ENCODE peak calls at places on chromosomes 6 and 20, in eight cellular contexts. X, J, M, C, T, R, B and L are unnamed samples.

GRCh38 chr20:46583411-46584214 is 33.2 kb upstream of the OCSTAMP start:
- DNase-seq in X (no peak), J (no peak), M (no peak), C (no peak), T (no peak), R (no peak), B (no peak), L (no peak)

GRCh38 chr6:51494342-51494741 is 593.1 kb downstream of the PKHD1 start:
- DNase-seq in X (no peak), J (no peak), M (no peak), C (no peak), T (no peak), R (no peak), B (no peak), L (no peak)

GRCh38 chr6:147283460-147283859 is 79.2 kb downstream of the STXBP5 start:
- DNase-seq in X (peak; percentile 36), J (no peak), M (peak; percentile 36), C (peak; percentile 73), T (no peak), R (no peak), B (no peak), L (peak; percentile 8)

GRCh38 chr20:32652739-32653526 is 20.8 kb downstream of the C20orf203 start:
- DNase-seq in X (peak; percentile 58), J (peak; percentile 42), M (peak; percentile 84), C (peak; percentile 74), T (peak; percentile 76), R (peak; percentile 91), B (peak; percentile 87), L (peak; percentile 27)

GRCh38 chr6:159761873-159762680 is at the start of gene ACAT2:
- DNase-seq in X (peak; percentile 94), J (peak; percentile 84), M (peak; percentile 94), C (peak; percentile 91), T (peak; percentile 92), R (peak; percentile 97), B (peak; percentile 98), L (peak; percentile 61)

GRCh38 chr6:100230976-100231316 is 233.8 kb downstream of the SIM1 start:
- DNase-seq in X (peak; percentile 63), J (no peak), M (peak; percentile 72), C (peak; percentile 40), T (peak; percentile 2), R (no peak), B (no peak), L (no peak)

GRCh38 chr6:108902389-108902792 is 54.2 kb downstream of the ARMC2 start:
- DNase-seq in X (peak; percentile 52), J (no peak), M (peak; percentile 56), C (peak; percentile 16), T (no peak), R (no peak), B (no peak), L (no peak)

GRCh38 chr6:104689551-104690205 is 170.0 kb downstream of the HACE1 start:
- DNase-seq in X (peak; percentile 49), J (no peak), M (peak; percentile 38), C (peak; percentile 55), T (no peak), R (no peak), B (no peak), L (no peak)

DNA sequence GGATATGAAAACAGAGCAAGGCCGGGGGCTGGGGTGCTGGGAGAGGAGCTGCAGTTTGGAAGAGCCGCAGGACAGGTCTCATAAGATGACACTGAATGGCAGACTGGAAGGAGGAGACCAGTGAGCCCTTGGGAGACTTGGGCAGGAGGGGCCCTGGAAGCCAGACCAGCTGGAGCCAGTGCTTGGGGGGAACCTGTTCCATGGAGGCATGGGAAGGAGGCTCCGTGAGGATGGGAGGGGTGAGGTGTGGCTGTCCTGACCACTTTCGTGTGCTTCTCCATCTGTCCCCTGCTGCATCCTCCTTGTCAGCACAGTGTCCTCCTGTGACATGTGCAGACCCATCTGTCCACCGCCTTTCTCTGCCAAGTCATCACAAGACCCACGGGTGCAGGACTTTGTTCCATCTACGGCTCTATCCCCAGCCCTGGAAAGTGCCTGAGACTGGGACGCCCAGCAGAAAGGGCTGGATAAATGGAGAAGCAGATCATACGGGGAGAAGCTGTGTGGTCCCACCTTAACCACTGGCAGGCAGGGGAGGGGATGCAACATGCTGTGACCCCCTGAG is 84.8 kb upstream of the MPC1 start:
- DNase-seq in X (no peak), J (no peak), M (no peak), C (no peak), T (no peak), R (no peak), B (no peak), L (no peak)
- H3K4me3 ChIP-seq in X (no peak overlapping the region), J (no peak overlapping the region), M (no peak overlapping the region), C (no peak overlapping the region), T (no peak overlapping the region), R (no peak overlapping the region), B (no peak overlapping the region), L (no peak overlapping the region)

DNA sequence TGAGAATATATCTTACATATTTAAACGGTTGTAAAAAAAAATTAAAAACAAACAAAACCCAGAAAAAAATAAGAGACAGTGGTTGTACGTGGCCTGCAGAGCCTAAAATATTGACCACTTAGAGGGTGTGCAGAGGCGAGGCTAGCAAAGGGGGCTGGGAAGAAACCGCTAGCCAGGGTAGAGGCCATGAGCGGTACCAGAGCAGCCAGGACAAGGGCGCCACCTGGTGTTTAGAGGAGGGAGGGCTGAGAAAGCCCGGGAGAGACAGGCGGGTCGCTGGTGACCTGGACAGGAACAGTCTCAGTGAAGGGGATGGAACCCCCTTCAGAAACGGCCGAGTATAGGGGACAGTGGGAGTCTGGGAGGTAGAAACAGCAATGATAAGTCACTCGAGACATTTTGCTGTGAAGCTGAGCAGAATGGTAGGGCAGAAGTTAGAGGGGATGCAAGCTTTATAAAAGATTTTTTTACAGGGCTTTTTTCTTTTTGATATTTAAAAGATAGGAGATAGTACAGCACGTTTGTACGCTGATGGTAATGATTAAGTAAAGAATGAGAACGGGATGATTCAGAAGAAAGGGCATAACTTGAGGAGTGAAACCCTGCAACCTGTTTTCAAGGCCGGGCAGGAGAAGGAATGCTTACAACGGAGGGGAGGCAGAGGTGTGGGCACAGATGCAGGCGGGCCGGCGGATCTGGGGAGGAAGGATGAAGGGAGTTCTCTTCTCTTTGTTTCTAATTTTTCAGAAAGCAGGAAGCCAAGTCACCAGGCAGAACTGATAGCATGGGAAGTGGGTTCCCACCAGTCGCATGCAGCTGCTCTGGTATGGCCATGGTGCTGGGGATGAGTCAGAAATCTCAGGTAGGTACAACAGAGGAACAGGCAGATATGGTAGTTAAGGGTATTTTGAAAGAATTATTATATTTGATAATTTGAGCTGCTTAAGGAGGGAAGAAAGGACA is 76.2 kb downstream of the FAM229B start:
- DNase-seq in X (peak; percentile 31), J (no peak), M (peak; percentile 34), C (peak; percentile 26), T (peak; percentile 45), R (peak; percentile 82), B (peak; percentile 49), L (no peak)
- TF ChIP-seq CTCF in X (peak; percentile 79), J (peak; percentile 73), M (peak; percentile 76), C (peak; percentile 65), T (peak; percentile 66), R (peak; percentile 96), B (peak; percentile 49), L (peak; percentile 80)

DNA sequence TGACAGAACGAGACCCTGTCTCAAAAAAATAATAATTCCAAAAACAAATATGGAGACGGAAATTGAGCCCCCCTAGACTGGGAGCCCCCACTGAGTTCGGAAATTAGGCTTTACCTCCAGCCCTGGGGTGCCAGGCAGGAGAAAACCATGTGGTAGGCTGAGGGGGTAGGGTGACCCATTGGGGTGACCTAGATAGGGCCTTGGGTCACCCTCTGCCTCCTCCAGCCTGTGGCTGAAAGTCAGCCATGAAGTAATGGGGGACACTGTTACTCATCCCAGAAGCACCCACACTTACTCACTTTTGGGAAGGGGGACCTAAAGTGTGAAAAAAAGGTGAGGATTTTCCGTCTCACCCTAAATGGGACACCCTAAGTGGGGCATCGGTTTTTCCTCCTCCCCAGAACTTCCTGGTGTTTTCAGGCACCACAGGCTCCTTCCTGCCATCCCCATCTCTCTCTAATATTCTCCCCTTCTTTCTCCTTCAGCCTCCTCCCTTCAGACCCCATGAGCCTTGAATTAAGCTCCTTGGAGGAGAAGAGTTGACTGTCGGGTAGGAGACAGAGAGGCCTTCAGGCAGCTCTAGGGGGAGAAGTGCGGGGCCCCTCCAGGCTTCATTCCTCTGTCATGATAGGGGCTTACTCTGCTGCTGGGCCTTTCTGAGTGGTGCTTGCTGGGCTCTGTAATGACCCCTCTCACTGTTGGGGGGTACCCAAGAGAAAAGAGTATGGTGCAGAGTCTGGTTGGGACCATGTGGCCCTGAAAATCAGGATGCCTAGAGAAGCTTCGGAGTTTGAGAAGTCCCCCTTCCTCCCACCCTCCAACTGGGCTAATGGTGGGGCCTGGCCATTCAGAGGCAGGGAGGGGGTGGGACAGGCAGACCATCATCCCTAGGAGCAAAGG is 2.4 kb downstream of the LTB start:
- DNase-seq in X (no peak), J (no peak), M (no peak), C (no peak), T (no peak), R (no peak), B (no peak), L (no peak)
- H3K4me3 ChIP-seq in X (no peak overlapping the region), J (no peak overlapping the region), M (no peak overlapping the region), C (no peak overlapping the region), T (no peak overlapping the region), R (no peak overlapping the region), B (no peak overlapping the region), L (no peak overlapping the region)

DNA sequence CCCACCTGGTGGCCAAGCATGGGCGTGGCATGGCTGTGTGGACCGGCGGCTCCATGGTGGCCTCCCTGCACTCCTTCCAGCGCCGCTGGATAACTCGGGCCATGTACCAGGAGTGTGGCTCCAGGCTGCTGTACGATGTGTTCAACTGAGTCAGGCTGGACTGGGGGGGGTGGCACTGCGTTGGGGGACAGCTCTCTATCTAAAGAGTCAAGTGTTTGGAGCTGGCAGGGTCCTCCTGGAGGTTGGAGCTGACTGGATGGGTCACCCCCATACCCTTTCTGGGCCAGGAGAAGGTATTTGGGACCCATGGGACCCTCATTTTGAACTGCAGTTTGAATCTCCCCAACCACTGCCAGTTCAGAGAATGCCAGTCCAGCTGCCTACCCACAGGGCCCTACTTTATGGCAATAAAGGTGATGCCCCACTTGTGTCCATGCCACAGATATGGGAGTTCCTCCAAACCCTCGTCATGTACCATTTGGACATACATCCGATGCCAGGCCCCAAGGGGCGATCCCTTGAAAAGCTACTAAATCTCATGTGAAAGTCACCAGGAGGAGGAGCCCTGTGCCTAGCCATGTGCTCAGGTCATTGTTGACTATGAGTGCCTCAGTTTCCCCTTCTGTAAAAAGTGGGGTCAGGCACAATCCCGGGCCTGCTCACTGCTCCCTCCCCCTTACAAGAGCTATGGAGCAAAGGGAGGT is 1.5 kb downstream of the ACTL10 start:
- DNase-seq in X (no peak), J (no peak), M (no peak), C (no peak), T (peak; percentile 51), R (no peak), B (no peak), L (no peak)
- TF ChIP-seq CTCF in X (peak; percentile 76), J (peak; percentile 84), M (peak; percentile 85), C (peak; percentile 72), T (no peak), R (peak; percentile 80), B (no peak), L (peak; percentile 87)

GRCh38 chr6:26331809-26332226 is 33.2 kb upstream of the BTN3A2 start:
- DNase-seq in X (no peak), J (no peak), M (no peak), C (no peak), T (no peak), R (no peak), B (no peak), L (no peak)
- H3K4me3 ChIP-seq in X (peak overlapping the region; percentile 58), J (peak overlapping the region; percentile 65), M (peak overlapping the region; percentile 54), C (peak overlapping the region; percentile 53), T (peak overlapping the region; percentile 69), R (peak overlapping the region; percentile 91), B (no peak overlapping the region), L (peak overlapping the region; percentile 27)